ENCODE peak calls at places on chromosomes 2 and 18, in nine cellular contexts. K, G, C, A, P, U, Z, F and X are unnamed samples.

GRCh38 chr2:151478011-151478410 is 68.3 kb downstream of the RIF1 start:
- DNase-seq in K (peak), G (peak), C (no peak), A (no peak), P (no peak), U (no peak), Z (no peak), F (no peak), X (no peak)

GRCh38 chr18:23306842-23307241 is 146.2 kb upstream of the RIOK3 start:
- DNase-seq in K (no peak), G (no peak), C (peak), A (no peak), P (no peak), U (no peak), Z (no peak), F (no peak), X (no peak)

GRCh38 chr2:128781166-128781887 is 462.7 kb upstream of the HS6ST1 start:
- DNase-seq in K (no peak), G (no peak), C (no peak), A (no peak), P (no peak), U (no peak), Z (no peak), F (no peak), X (no peak)

GRCh38 chr2:128978155-128978707 is 659.6 kb upstream of the HS6ST1 start:
- DNase-seq in K (peak), G (no peak), C (no peak), A (no peak), P (no peak), U (no peak), Z (no peak), F (no peak), X (no peak)

GRCh38 chr2:1731512-1731962 is 12.8 kb downstream of the PXDN start:
- DNase-seq in K (no peak), G (no peak), C (no peak), A (no peak), P (no peak), U (no peak), Z (no peak), F (no peak), X (no peak)

GRCh38 chr2:241870081-241870541 is 582 bp downstream of the RTP5 start:
- DNase-seq in K (no peak), G (no peak), C (no peak), A (no peak), P (no peak), U (no peak), Z (no peak), F (peak), X (no peak)

GRCh38 chr2:202609381-202610145 is 25.2 kb upstream of the FAM117B start:
- DNase-seq in K (peak), G (no peak), C (peak), A (no peak), P (no peak), U (no peak), Z (no peak), F (no peak), X (no peak)

GRCh38 chr18:13889661-13890060 is 25.7 kb downstream of the MC2R start:
- DNase-seq in K (peak), G (no peak), C (no peak), A (no peak), P (no peak), U (no peak), Z (no peak), F (no peak), X (no peak)

GRCh38 chr2:165810418-165810817 is 16.4 kb upstream of the GALNT3 start:
- DNase-seq in K (no peak), G (no peak), C (no peak), A (no peak), P (no peak), U (no peak), Z (no peak), F (no peak), X (no peak)

GRCh38 chr2:105804266-105804665 is 59.6 kb downstream of the NCK2 start:
- DNase-seq in K (no peak), G (no peak), C (no peak), A (no peak), P (peak), U (no peak), Z (peak), F (no peak), X (no peak)

GRCh38 chr2:185066128-185066527 is 467.8 kb downstream of the ZNF804A start:
- DNase-seq in K (no peak), G (no peak), C (no peak), A (no peak), P (no peak), U (no peak), Z (no peak), F (no peak), X (no peak)

GRCh38 chr2:56474412-56475158 is 290.8 kb downstream of the CCDC85A start:
- DNase-seq in K (no peak), G (peak), C (no peak), A (no peak), P (peak), U (no peak), Z (peak), F (no peak), X (no peak)

GRCh38 chr2:186894478-186894877 is 45.5 kb upstream of the ZSWIM2 start:
- DNase-seq in K (no peak), G (no peak), C (no peak), A (no peak), P (no peak), U (no peak), Z (no peak), F (no peak), X (no peak)

GRCh38 chr18:40072761-40073160 is 1882.3 kb upstream of the PIK3C3 start:
- DNase-seq in K (no peak), G (no peak), C (no peak), A (no peak), P (no peak), U (no peak), Z (no peak), F (no peak), X (no peak)

GRCh38 chr2:9750224-9751215 is 92.8 kb upstream of the TAF1B start:
- DNase-seq in K (no peak), G (no peak), C (peak), A (no peak), P (no peak), U (no peak), Z (no peak), F (no peak), X (no peak)

GRCh38 chr2:46024146-46024779 is 272.9 kb upstream of the EPAS1 start:
- DNase-seq in K (no peak), G (no peak), C (no peak), A (no peak), P (no peak), U (no peak), Z (no peak), F (no peak), X (no peak)

GRCh38 chr2:157170299-157170698 is 87.2 kb upstream of the GALNT5 start:
- DNase-seq in K (no peak), G (no peak), C (no peak), A (no peak), P (no peak), U (no peak), Z (no peak), F (no peak), X (no peak)

GRCh38 chr2:109463891-109464290 is 149.9 kb downstream of the SEPTIN10 start:
- DNase-seq in K (no peak), G (no peak), C (no peak), A (no peak), P (no peak), U (no peak), Z (no peak), F (no peak), X (no peak)

GRCh38 chr18:51010218-51010617 is 19.8 kb upstream of the SMAD4 start:
- DNase-seq in K (no peak), G (no peak), C (no peak), A (no peak), P (no peak), U (no peak), Z (no peak), F (no peak), X (no peak)

GRCh38 chr18:2881490-2882195 is 34.8 kb downstream of the EMILIN2 start:
- DNase-seq in K (no peak), G (peak), C (peak), A (no peak), P (no peak), U (no peak), Z (peak), F (no peak), X (no peak)

GRCh38 chr2:188495990-188496431 is 204.3 kb downstream of the GULP1 start:
- DNase-seq in K (peak), G (peak), C (no peak), A (no peak), P (no peak), U (no peak), Z (peak), F (no peak), X (no peak)

GRCh38 chr18:59220164-59220783 is 316 bp downstream of the GRP start:
- DNase-seq in K (no peak), G (no peak), C (no peak), A (no peak), P (peak), U (no peak), Z (no peak), F (no peak), X (no peak)

GRCh38 chr2:201320701-201321100 is 36.4 kb downstream of the FLACC1 start:
- DNase-seq in K (no peak), G (no peak), C (no peak), A (no peak), P (no peak), U (no peak), Z (no peak), F (no peak), X (no peak)

GRCh38 chr2:184551631-184552030 is 46.7 kb upstream of the ZNF804A start:
- DNase-seq in K (no peak), G (no peak), C (no peak), A (no peak), P (no peak), U (no peak), Z (peak), F (no peak), X (no peak)

GRCh38 chr2:162795312-162795711 is 43.3 kb downstream of the KCNH7 start:
- DNase-seq in K (no peak), G (no peak), C (peak), A (no peak), P (no peak), U (no peak), Z (no peak), F (no peak), X (no peak)

GRCh38 chr2:148253716-148254115 is 232.8 kb downstream of the MBD5 start:
- DNase-seq in K (peak), G (no peak), C (peak), A (no peak), P (no peak), U (peak), Z (no peak), F (no peak), X (no peak)

GRCh38 chr2:150522269-150522668 is 34.8 kb upstream of the RND3 start:
- DNase-seq in K (no peak), G (no peak), C (no peak), A (no peak), P (no peak), U (no peak), Z (no peak), F (no peak), X (no peak)

GRCh38 chr2:50344509-50345106 is 687.3 kb downstream of the NRXN1 start:
- DNase-seq in K (no peak), G (no peak), C (peak), A (no peak), P (peak), U (no peak), Z (no peak), F (no peak), X (no peak)

GRCh38 chr2:122737429-122738077 is 982.1 kb downstream of the TSN start:
- DNase-seq in K (peak), G (no peak), C (peak), A (no peak), P (no peak), U (no peak), Z (no peak), F (no peak), X (no peak)

GRCh38 chr18:61639886-61640285 is 252.9 kb downstream of the RNF152 start:
- DNase-seq in K (no peak), G (no peak), C (no peak), A (no peak), P (no peak), U (no peak), Z (no peak), F (no peak), X (no peak)

GRCh38 chr2:199747427-199747826 is 103.6 kb downstream of the FTCDNL1 start:
- DNase-seq in K (no peak), G (no peak), C (no peak), A (no peak), P (no peak), U (no peak), Z (no peak), F (no peak), X (no peak)

GRCh38 chr2:6224267-6224666 is 532.1 kb downstream of the SOX11 start:
- DNase-seq in K (no peak), G (no peak), C (peak), A (no peak), P (no peak), U (peak), Z (no peak), F (no peak), X (no peak)

GRCh38 chr2:13193075-13193474 is 476.3 kb downstream of the TRIB2 start:
- DNase-seq in K (no peak), G (peak), C (peak), A (no peak), P (no peak), U (no peak), Z (no peak), F (no peak), X (no peak)

GRCh38 chr2:100818606-100819364 is 1.2 kb upstream of the NPAS2 start:
- DNase-seq in K (peak), G (peak), C (no peak), A (no peak), P (peak), U (no peak), Z (peak), F (peak), X (no peak)

GRCh38 chr2:144523606-144524131 is 3.8 kb upstream of the ZEB2 start:
- DNase-seq in K (no peak), G (no peak), C (no peak), A (no peak), P (no peak), U (no peak), Z (peak), F (no peak), X (no peak)

GRCh38 chr2:38315707-38316333 is 61.3 kb downstream of the ATL2 start:
- DNase-seq in K (peak), G (no peak), C (peak), A (no peak), P (peak), U (peak), Z (peak), F (no peak), X (no peak)

GRCh38 chr2:44120428-44120827 is 48.2 kb upstream of the PPM1B start:
- DNase-seq in K (peak), G (peak), C (peak), A (no peak), P (no peak), U (no peak), Z (peak), F (no peak), X (no peak)

GRCh38 chr2:56263876-56264275 is 80.1 kb downstream of the CCDC85A start:
- DNase-seq in K (peak), G (no peak), C (no peak), A (no peak), P (no peak), U (no peak), Z (no peak), F (no peak), X (no peak)